ENCODE peak calls at places on chromosomes 3 and 15, in four cellular contexts. One of them, this sample, is unnamed.
A peak's percentile ranks its signal among the peaks of the same experiment; 100 is the strongest.

GRCh38 chr15:38202356-38202755 is 50.3 kb upstream of the SPRED1 start:
- DNase-seq in uterus: no peak
- DNase-seq in AG04450: no peak
- DNase-seq in IMR-90: peak; percentile 10
- DNase-seq in this sample: peak; percentile 61

GRCh38 chr3:126118591-126118990 is 34.7 kb upstream of the SLC41A3 start:
- DNase-seq in IMR-90: no peak
- DNase-seq in AG04450: no peak
- DNase-seq in uterus: peak; percentile 9
- DNase-seq in this sample: no peak

GRCh38 chr3:76698136-76698535 is 341.8 kb upstream of the ROBO2 start:
- DNase-seq in IMR-90: no peak
- DNase-seq in uterus: no peak
- DNase-seq in AG04450: no peak
- DNase-seq in this sample: no peak

GRCh38 chr3:39138804-39139415 is 14.5 kb downstream of the CSRNP1 start:
- DNase-seq in uterus: peak; percentile 51
- DNase-seq in AG04450: no peak
- DNase-seq in IMR-90: peak; percentile 47
- DNase-seq in this sample: peak; percentile 35

GRCh38 chr3:186311431-186311830 is 50.6 kb downstream of the DGKG start:
- DNase-seq in uterus: no peak
- DNase-seq in AG04450: no peak
- DNase-seq in IMR-90: no peak
- DNase-seq in this sample: no peak

GRCh38 chr3:15007681-15008141 is 57.4 kb downstream of the MRPS25 start:
- DNase-seq in IMR-90: peak; percentile 97
- DNase-seq in AG04450: peak; percentile 77
- DNase-seq in uterus: no peak
- DNase-seq in this sample: peak; percentile 72

GRCh38 chr15:59384507-59384906 is 11.8 kb upstream of the MYO1E start:
- DNase-seq in AG04450: no peak
- DNase-seq in IMR-90: no peak
- DNase-seq in uterus: no peak
- DNase-seq in this sample: no peak

GRCh38 chr3:141448606-141449216 is 38.1 kb upstream of the RASA2 start:
- DNase-seq in uterus: no peak
- DNase-seq in IMR-90: peak; percentile 84
- DNase-seq in AG04450: no peak
- DNase-seq in this sample: no peak

GRCh38 chr3:47408839-47409229 is 28.0 kb downstream of the PTPN23 start:
- DNase-seq in AG04450: no peak
- DNase-seq in uterus: no peak
- DNase-seq in IMR-90: no peak
- DNase-seq in this sample: no peak

DNA sequence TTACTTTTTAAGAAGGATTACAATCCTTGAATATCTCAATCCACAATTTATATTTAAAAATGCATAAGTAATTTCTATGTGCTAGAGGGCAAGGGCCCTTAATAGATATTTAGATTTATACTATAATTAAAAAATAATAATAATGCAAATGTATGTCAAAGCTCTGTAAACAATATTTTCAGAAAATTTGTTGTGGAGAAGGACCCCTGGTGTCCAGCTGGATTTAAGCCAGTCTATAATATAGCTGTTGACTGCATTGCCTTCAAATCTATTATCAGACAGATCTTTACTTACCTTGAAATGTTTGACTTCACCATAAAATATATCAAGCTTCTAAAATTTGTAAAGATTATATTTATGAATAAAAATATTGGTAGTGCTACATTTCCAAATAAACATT is 65.6 kb downstream of the ZBTB20 start:
- DNase-seq in IMR-90: no peak
- DNase-seq in AG04450: no peak
- DNase-seq in uterus: no peak
- DNase-seq in this sample: no peak
- TF ChIP-seq CTCF in IMR-90: no peak
- TF ChIP-seq CTCF in AG04450: no peak
- TF ChIP-seq CTCF in uterus: no peak
- TF ChIP-seq CTCF in this sample: no peak

GRCh38 chr15:40096094-40096876 is 12.4 kb downstream of the BMF start:
- DNase-seq in uterus: no peak
- DNase-seq in IMR-90: no peak
- DNase-seq in AG04450: no peak
- DNase-seq in this sample: peak; percentile 28
- H3K4me3 ChIP-seq in uterus: no peak overlapping the region
- H3K4me3 ChIP-seq in IMR-90: no peak overlapping the region
- H3K4me3 ChIP-seq in AG04450: no peak overlapping the region
- H3K4me3 ChIP-seq in this sample: no peak overlapping the region

DNA sequence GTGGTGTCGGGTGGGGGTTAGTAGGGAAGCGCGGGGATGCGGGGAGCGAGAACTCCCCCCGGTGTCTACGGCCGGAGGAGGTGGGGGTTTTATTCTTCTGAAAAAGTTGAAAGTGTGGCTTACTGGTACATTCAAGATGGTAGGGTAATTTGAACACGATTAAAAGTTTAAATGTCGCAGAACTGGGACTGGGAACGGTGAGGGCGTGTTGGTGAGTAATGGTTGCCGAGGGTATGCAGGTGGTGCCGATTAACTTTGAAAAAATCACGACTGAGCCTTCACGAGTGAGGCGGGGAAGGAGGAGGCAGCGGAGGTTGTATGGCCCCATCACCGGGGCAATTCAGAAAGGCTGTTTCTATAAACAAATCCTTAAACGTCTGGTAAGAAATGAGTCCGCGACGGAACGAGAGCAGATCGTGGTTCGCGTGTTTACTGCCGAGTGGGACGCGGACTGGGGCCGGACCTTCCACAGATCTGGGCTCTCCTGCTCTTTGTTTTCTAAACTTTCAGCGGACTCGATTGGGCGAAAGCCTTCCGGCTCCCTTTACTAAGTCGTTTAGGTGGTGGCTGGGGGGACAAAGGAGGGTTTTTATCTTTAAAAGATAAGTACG is 2.6 kb downstream of the IGF1R start:
- DNase-seq in IMR-90: peak; percentile 49
- DNase-seq in uterus: peak; percentile 39
- DNase-seq in AG04450: no peak
- DNase-seq in this sample: peak; percentile 65
- TF ChIP-seq CTCF in IMR-90: no peak
- TF ChIP-seq CTCF in uterus: no peak
- TF ChIP-seq CTCF in AG04450: no peak
- TF ChIP-seq CTCF in this sample: no peak

GRCh38 chr3:150766742-150767141 is 3.8 kb upstream of the SIAH2 start:
- DNase-seq in IMR-90: no peak
- DNase-seq in AG04450: no peak
- DNase-seq in uterus: no peak
- DNase-seq in this sample: no peak

GRCh38 chr3:150763841-150764483 is 993 bp upstream of the SIAH2 start:
- DNase-seq in IMR-90: peak; percentile 54
- DNase-seq in uterus: peak; percentile 66
- DNase-seq in AG04450: no peak
- DNase-seq in this sample: peak; percentile 90

GRCh38 chr3:150765949-150766720 is 3.2 kb upstream of the SIAH2 start:
- DNase-seq in uterus: no peak
- DNase-seq in IMR-90: peak; percentile 78
- DNase-seq in AG04450: no peak
- DNase-seq in this sample: no peak

GRCh38 chr3:150763122-150763840 is at the start of gene SIAH2:
- DNase-seq in uterus: peak; percentile 91
- DNase-seq in IMR-90: peak; percentile 93
- DNase-seq in AG04450: peak; percentile 85
- DNase-seq in this sample: peak; percentile 96

DNA sequence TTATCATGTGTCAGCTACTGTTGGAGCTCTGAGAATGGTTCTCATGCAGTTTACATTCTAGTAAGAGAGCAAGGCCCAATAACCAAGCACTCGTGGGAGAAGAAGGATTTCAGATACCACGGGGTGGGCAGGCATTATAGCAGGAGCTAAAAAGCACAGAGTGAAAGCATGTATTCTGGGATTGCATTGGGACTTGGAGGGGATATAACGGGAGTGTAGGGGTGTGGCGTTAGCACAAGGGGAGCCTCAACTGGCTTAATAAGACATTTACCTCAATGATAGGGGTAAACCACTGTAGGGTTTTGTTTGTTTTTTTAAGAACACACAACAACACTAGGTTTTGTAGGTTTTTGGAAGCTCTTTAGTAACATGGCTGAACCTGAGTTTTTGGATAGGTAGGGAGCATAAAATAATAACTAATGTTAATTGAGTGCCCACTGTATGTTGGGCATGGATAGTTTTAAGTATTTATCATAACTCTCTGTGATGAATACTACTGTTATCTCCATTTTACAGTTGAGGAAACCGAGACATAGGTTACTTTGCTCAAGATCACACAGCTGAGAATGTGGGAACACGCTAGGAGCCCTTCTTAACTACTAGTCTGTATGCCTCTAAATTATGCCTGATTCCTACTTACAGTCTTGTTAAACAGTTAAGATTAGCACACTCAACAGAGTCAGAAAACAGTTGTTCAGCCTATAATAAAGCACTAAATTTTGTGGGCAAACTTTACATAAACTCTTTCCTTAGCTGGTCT is 1.8 kb upstream of the SIAH2 start:
- DNase-seq in AG04450: no peak
- DNase-seq in IMR-90: no peak
- DNase-seq in uterus: no peak
- DNase-seq in this sample: no peak
- H3K4me3 ChIP-seq in AG04450: no peak overlapping the region
- H3K4me3 ChIP-seq in IMR-90: no peak overlapping the region
- H3K4me3 ChIP-seq in uterus: no peak overlapping the region
- H3K4me3 ChIP-seq in this sample: no peak overlapping the region